ENCODE peak calls at places on chromosomes 11 and 22, in seven cellular contexts. A is nephron progenitor cell; Z is GM12865; N is glutamatergic neuron; G is AG10803; H is activated CD8-positive, alpha-beta T cell treated with anti-CD3 and anti-CD28 coated beads for 36 hours; F is MM.1S. Q is an unnamed sample.
A peak's percentile ranks its signal among the peaks of the same experiment; 100 is the strongest.

GRCh38 chr11:45801723-45802315 is 3.1 kb upstream of the SLC35C1 start:
- DNase-seq in A (no peak), Z (no peak), N (no peak), G (no peak), H (no peak), F (no peak), Q (peak; percentile 12)

GRCh38 chr11:125429174-125429707 is 66.8 kb downstream of the FEZ1 start:
- DNase-seq in A (peak; percentile 78), Z (peak; percentile 69), N (peak; percentile 84), G (peak; percentile 50), H (peak; percentile 77), F (peak; percentile 78), Q (peak; percentile 66)

GRCh38 chr22:39298194-39298987 is 21.0 kb downstream of the RPL3 start:
- DNase-seq in A (no peak), Z (no peak), N (no peak), G (no peak), H (no peak), F (no peak), Q (no peak)

GRCh38 chr11:81331611-81332205 is 1402.0 kb downstream of the FAM181B start:
- DNase-seq in A (no peak), Z (no peak), N (no peak), G (no peak), H (no peak), F (no peak), Q (no peak)

GRCh38 chr11:116461789-116462188 is 311.0 kb downstream of the BUD13 start:
- DNase-seq in A (peak; percentile 26), Z (no peak), N (peak; percentile 83), G (no peak), H (no peak), F (no peak), Q (no peak)

GRCh38 chr11:128544625-128545024 is 42.7 kb downstream of the ETS1 start:
- DNase-seq in A (no peak), Z (no peak), N (no peak), G (peak; percentile 68), H (peak; percentile 32), F (no peak), Q (no peak)

GRCh38 chr11:46183819-46184218 is 62.6 kb upstream of the PHF21A start:
- DNase-seq in A (no peak), Z (no peak), N (no peak), G (no peak), H (no peak), F (no peak), Q (no peak)

GRCh38 chr11:16874275-16874975 is 136.0 kb downstream of the C11orf58 start:
- DNase-seq in A (no peak), Z (no peak), N (no peak), G (no peak), H (no peak), F (no peak), Q (no peak)

GRCh38 chr11:72598466-72598865 is 75.8 kb downstream of the PDE2A start:
- DNase-seq in A (no peak), Z (no peak), N (no peak), G (no peak), H (no peak), F (no peak), Q (no peak)

GRCh38 chr11:72600557-72600956 is 73.7 kb downstream of the PDE2A start:
- DNase-seq in A (no peak), Z (no peak), N (no peak), G (no peak), H (no peak), F (no peak), Q (no peak)

GRCh38 chr11:72602250-72602904 is 71.8 kb downstream of the PDE2A start:
- DNase-seq in A (no peak), Z (no peak), N (no peak), G (no peak), H (no peak), F (no peak), Q (no peak)

GRCh38 chr11:72598901-72599300 is 75.3 kb downstream of the PDE2A start:
- DNase-seq in A (peak; percentile 59), Z (no peak), N (peak; percentile 60), G (peak; percentile 26), H (no peak), F (no peak), Q (no peak)

DNA sequence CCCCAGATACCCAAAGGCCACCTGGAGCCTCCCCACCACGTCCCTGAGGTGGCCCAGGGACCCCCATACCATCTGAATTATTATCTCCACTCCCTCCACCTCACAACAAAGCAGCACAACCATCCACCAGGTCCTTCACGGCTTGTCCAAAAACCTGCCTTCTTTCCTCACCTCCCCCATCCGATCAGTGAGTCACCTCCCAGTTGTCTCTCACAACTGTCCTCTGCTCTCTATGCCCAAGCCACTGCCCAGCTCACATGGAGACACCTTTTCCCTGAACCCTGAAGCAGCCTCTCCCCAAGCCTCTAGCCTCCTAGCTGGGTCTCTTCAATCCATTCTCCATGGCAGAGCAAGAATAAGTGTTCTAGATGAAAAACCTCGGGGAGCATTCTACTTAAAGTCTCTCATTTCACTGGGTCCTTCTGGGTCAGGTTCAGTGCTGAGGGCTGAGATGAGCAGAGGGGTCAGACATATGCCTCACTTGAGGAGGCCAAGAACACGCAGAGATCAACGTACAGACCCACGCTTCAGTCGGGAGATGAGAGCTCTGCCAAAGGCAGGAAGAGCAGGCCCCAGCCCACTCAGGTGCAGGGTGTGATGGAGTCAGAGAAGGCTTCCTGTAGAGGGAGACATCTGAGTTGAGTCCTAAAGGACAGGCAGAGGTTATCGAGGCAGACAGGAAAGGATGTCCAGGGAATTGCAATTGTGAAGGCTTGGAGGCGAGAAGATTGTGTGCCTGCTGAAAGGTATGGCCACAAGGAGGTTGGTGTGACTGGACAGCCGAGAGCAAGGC is 74.7 kb downstream of the PDE2A start:
- DNase-seq in A (no peak), Z (no peak), N (no peak), G (no peak), H (no peak), F (no peak), Q (no peak)
- TF ChIP-seq CTCF in A (no peak), Z (no peak), N (no peak), G (no peak), H (no peak), F (no peak), Q (no peak)

GRCh38 chr11:86955674-86956522 is 703 bp upstream of the FZD4 start:
- DNase-seq in A (peak; percentile 89), Z (peak; percentile 59), N (peak; percentile 88), G (peak; percentile 47), H (peak; percentile 43), F (peak; percentile 69), Q (peak; percentile 81)
- TF ChIP-seq CTCF in A (no peak), Z (peak; percentile 7), N (no peak), G (peak; percentile 2), H (no peak), F (peak; percentile 20), Q (no peak)

DNA sequence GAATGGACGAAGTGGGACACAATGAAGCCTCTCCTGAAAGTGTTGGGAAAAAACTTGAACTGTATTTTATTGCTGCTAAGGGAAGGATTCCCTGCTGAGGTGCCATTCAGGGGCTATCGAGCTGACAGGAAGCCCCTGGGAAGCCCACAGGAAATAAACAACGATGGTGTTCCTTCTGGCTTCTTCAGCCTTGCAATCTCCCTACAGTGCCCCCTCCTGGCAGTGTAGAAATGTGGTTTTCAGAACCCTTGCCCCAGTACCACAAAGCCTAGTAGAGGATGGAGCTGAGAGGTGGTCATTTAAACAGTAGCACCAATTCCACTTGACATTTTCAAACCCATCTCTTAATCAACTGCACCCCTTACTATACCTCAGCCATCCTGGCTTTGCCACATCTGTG is 676.7 kb upstream of the ARHGAP42 start:
- DNase-seq in A (no peak), Z (peak; percentile 9), N (no peak), G (no peak), H (no peak), F (no peak), Q (no peak)
- TF ChIP-seq CTCF in A (no peak), Z (peak; percentile 23), N (no peak), G (no peak), H (no peak), F (no peak), Q (no peak)

GRCh38 chr11:78812513-78813293 is 238.0 kb upstream of the NARS2 start:
- DNase-seq in A (no peak), Z (no peak), N (no peak), G (no peak), H (no peak), F (no peak), Q (no peak)
- TF ChIP-seq CTCF in A (no peak), Z (no peak), N (no peak), G (no peak), H (no peak), F (no peak), Q (no peak)

GRCh38 chr22:46568102-46568809 is 30.8 kb upstream of the CELSR1 start:
- DNase-seq in A (no peak), Z (no peak), N (no peak), G (no peak), H (no peak), F (no peak), Q (no peak)
- TF ChIP-seq CTCF in A (no peak), Z (no peak), N (no peak), G (peak; percentile 15), H (no peak), F (peak; percentile 22), Q (no peak)

GRCh38 chr11:69186316-69187266 is 30.9 kb downstream of the SMIM38 start:
- DNase-seq in A (no peak), Z (no peak), N (no peak), G (no peak), H (no peak), F (no peak), Q (no peak)
- TF ChIP-seq CTCF in A (no peak), Z (peak; percentile 21), N (no peak), G (no peak), H (no peak), F (no peak), Q (no peak)

GRCh38 chr22:19965771-19966709 is 24.4 kb upstream of the TXNRD2 start:
- DNase-seq in A (peak; percentile 45), Z (no peak), N (no peak), G (no peak), H (no peak), F (no peak), Q (no peak)
- TF ChIP-seq CTCF in A (peak; percentile 49), Z (peak; percentile 27), N (peak; percentile 54), G (peak; percentile 45), H (peak; percentile 21), F (peak; percentile 26), Q (no peak)